ENCODE peak calls at places on chromosomes 5 and 9, in four cellular contexts. I, L, P and B are unnamed samples.

GRCh38 chr9:115739096-115739875 is 414.3 kb upstream of the PAPPA start:
- DNase-seq in P (no peak), L (no peak), I (no peak), B (no peak)

GRCh38 chr9:76090330-76090729 is 199.9 kb downstream of the PCSK5 start:
- DNase-seq in P (no peak), L (no peak), I (no peak), B (no peak)

GRCh38 chr9:34991833-34992375 is 2.4 kb downstream of the DNAJB5 start:
- DNase-seq in L (no peak), P (peak), I (no peak), B (no peak)

GRCh38 chr5:174453690-174454089 is 270.7 kb upstream of the MSX2 start:
- DNase-seq in P (no peak), I (no peak), L (no peak), B (no peak)

GRCh38 chr5:150358261-150359095 is 981 bp downstream of the TCOF1 start:
- DNase-seq in L (no peak), I (no peak), P (no peak), B (no peak)

GRCh38 chr9:104997536-104997935 is 69.6 kb upstream of the ABCA1 start:
- DNase-seq in P (no peak), I (no peak), L (no peak), B (no peak)

GRCh38 chr9:101311759-101312420 is 72.9 kb downstream of the BAAT start:
- DNase-seq in P (no peak), I (no peak), L (no peak), B (no peak)

GRCh38 chr5:109695005-109695926 is 5.5 kb downstream of the MAN2A1 start:
- DNase-seq in P (no peak), L (no peak), I (no peak), B (no peak)

GRCh38 chr9:16294371-16294770 is 576.1 kb downstream of the BNC2 start:
- DNase-seq in I (no peak), L (no peak), P (no peak), B (no peak)

GRCh38 chr9:72790934-72791333 is 161.9 kb downstream of the ALDH1A1 start:
- DNase-seq in P (no peak), L (no peak), I (no peak), B (no peak)

GRCh38 chr5:125549322-125549871 is 803.0 kb upstream of the ZNF608 start:
- DNase-seq in I (no peak), L (no peak), P (no peak), B (no peak)

GRCh38 chr5:133440467-133441115 is 171.8 kb downstream of the FSTL4 start:
- DNase-seq in P (no peak), I (no peak), L (no peak), B (no peak)

GRCh38 chr9:16521868-16522381 is 348.5 kb downstream of the BNC2 start:
- DNase-seq in P (peak), I (peak), L (no peak), B (no peak)

GRCh38 chr9:85508616-85509015 is 233.1 kb downstream of the AGTPBP1 start:
- DNase-seq in P (no peak), I (no peak), L (no peak), B (no peak)
- TF ChIP-seq CTCF in P (no peak), I (no peak), L (no peak), B (no peak)

GRCh38 chr5:38660194-38660668 is 103.8 kb upstream of the LIFR start:
- DNase-seq in I (peak), P (no peak), L (no peak), B (peak)
- TF ChIP-seq POLR2A in I (no peak), P (peak), L (no peak), B (peak)

DNA sequence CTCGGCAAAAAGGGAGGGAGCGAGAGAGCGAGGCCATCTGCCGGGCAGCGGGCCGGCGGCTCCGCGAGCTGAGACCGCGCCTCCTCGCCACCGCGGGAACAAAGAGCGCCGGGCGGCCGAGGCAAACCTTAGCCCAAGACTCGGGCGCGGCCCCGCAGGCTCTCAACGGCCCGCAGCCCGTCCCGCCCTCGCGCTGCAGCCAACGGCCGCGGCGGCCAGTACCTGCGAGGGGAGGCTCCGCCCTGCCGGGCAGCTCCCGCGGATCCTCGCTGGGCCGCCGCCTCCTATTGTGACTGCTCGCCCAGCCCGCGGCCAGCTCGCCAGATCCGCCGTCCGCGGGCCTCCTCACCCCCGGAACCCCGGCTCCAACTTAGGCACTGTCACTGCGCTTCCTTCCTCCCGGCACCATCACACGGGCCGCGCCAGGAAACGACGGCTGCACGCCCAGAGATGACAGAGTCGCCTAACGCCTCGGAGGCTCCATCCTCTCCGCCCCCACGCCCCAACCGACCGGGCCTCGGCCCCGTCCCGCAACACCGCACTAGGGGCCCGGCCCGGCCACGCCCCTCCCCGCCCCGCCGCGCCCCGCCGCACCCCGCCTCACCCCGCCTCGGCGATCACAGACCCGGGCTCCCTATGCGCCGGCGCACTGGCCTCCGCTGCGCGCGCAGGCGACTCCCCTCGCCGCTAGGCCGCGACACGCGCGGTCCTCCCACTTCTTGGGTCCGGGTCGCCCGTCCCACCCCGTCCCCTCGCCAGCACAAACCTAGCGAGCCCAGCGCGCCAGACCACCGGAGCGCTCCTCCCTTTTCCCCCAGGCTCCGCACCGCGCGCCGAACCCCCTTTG is 486 bp upstream of the RNF38 start:
- DNase-seq in P (peak), I (peak), L (peak), B (peak)
- H3K4me3 ChIP-seq in P (peak), I (peak), L (peak), B (peak)

DNA sequence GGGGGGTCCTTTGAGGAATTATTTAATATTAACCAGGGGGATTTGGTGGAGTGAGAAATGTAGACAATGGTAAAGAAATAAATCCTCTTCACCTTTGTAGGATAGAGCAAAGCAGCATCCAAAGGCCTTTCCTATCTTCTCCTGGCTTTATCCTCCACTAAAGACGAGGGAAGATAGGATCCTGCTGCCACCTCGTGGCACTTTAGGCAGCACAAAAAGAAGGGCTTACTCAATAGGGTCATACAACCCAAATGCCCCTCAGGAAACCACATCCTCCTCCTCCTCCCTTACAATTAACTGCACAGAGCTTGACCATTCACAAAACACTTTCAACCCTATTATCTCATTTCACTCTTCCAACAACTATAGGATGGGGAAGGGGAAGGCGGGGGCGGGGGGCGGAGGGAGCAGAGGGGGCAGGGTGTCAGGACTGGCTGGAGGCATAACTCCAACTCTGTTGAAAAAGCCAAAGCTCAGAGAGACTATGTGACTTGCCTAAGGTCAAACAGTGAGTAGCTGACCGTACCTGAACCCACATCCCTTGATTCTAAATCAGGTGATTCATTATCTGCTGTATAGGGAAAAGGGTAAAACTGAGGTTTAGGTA is 45.4 kb upstream of the MYOT start:
- DNase-seq in L (no peak), P (peak), I (no peak), B (peak)
- TF ChIP-seq CTCF in L (peak), P (peak), I (no peak), B (peak)